ENCODE peak calls at places on chromosomes 4 and X, in four cellular contexts. I is K562, A is HepG2, D is GM12878. F is an unnamed sample.

GRCh38 chrX:65509400-65509799 is 25.2 kb downstream of the LAS1L start:
- DNase-seq in I (no peak), A (no peak), D (no peak), F (no peak)

GRCh38 chr4:74293558-74293957 is 14.7 kb upstream of the EPGN start:
- DNase-seq in I (no peak), A (no peak), D (no peak), F (no peak)

GRCh38 chr4:147122697-147123472 is 177.2 kb upstream of the TTC29 start:
- DNase-seq in I (no peak), A (no peak), D (no peak), F (no peak)

GRCh38 chrX:134640914-134641313 is 17.4 kb downstream of the PLAC1 start:
- DNase-seq in I (no peak), A (no peak), D (no peak), F (no peak)

GRCh38 chrX:133856819-133857218 is 128.6 kb downstream of the GPC3 start:
- DNase-seq in I (no peak), A (no peak), D (no peak), F (no peak)

GRCh38 chr4:37549003-37549402 is 137.2 kb downstream of the RELL1 start:
- DNase-seq in I (no peak), A (no peak), D (no peak), F (no peak)

GRCh38 chr4:103415801-103416200 is 217.7 kb upstream of the CENPE start:
- DNase-seq in I (no peak), A (no peak), D (no peak), F (no peak)

GRCh38 chr4:40311811-40312346 is 23.3 kb upstream of the CHRNA9 start:
- DNase-seq in I (peak; percentile 84), A (no peak), D (no peak), F (no peak)

GRCh38 chr4:87005690-87006461 is 71.1 kb downstream of the AFF1 start:
- DNase-seq in I (no peak), A (no peak), D (peak; percentile 51), F (no peak)

GRCh38 chr4:34619531-34620109 is 1624.7 kb downstream of the ARAP2 start:
- DNase-seq in I (no peak), A (no peak), D (no peak), F (no peak)

GRCh38 chr4:100843897-100844296 is 326.1 kb upstream of the EMCN start:
- DNase-seq in I (no peak), A (no peak), D (no peak), F (no peak)

GRCh38 chr4:73341454-73341853 is 62.6 kb upstream of the ALB start:
- DNase-seq in I (peak; percentile 12), A (peak; percentile 85), D (peak; percentile 16), F (peak; percentile 50)

GRCh38 chrX:33207056-33207455 is 4.3 kb downstream of the DMD start:
- DNase-seq in I (no peak), A (no peak), D (no peak), F (no peak)

GRCh38 chrX:33210156-33210555 is 1.2 kb downstream of the DMD start:
- DNase-seq in I (no peak), A (no peak), D (no peak), F (no peak)

GRCh38 chrX:33204889-33205288 is 6.5 kb downstream of the DMD start:
- DNase-seq in I (no peak), A (no peak), D (no peak), F (no peak)

DNA sequence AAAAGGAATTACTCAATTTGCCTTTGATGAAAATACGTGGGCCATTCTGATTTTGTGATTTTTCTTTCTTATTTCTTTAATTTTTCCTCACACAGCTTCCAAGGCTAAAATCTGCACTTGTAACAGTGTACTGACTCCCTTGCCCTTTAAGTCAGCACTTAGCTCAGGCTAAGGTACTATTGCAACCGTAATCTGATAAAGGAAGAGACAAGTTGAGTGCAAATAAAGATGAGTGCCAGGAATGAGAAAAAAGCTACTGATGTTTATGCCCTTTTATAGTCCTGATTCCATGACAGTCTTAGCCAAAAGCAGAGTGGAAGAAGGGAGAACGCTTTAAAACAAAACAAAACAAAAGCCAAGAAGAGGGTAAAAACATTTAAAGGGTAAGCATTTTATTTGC is 6.0 kb downstream of the DMD start:
- DNase-seq in I (no peak), A (no peak), D (no peak), F (no peak)
- TF ChIP-seq CREM in I (no peak), A (no peak), D (no peak), F (no peak)

GRCh38 chr4:127311371-127311770 is 321.4 kb upstream of the INTU start:
- DNase-seq in I (no peak), A (no peak), D (no peak), F (no peak)

GRCh38 chr4:127311924-127312323 is 320.8 kb upstream of the INTU start:
- DNase-seq in I (no peak), A (no peak), D (no peak), F (no peak)

GRCh38 chr4:127313767-127314166 is 319.0 kb upstream of the INTU start:
- DNase-seq in I (no peak), A (no peak), D (no peak), F (no peak)

GRCh38 chr4:127307996-127308395 is 324.8 kb upstream of the INTU start:
- DNase-seq in I (no peak), A (no peak), D (no peak), F (no peak)

GRCh38 chr4:127309360-127310095 is 323.2 kb upstream of the INTU start:
- DNase-seq in I (no peak), A (no peak), D (no peak), F (no peak)
- TF ChIP-seq ATF3 in I (no peak), A (no peak), D (no peak), F (no peak)

GRCh38 chrX:42604302-42604701 is 173.7 kb downstream of the PPP1R2C start:
- DNase-seq in I (no peak), A (no peak), D (no peak), F (no peak)
- TF ChIP-seq CREM in I (no peak), A (no peak), D (no peak), F (no peak)

DNA sequence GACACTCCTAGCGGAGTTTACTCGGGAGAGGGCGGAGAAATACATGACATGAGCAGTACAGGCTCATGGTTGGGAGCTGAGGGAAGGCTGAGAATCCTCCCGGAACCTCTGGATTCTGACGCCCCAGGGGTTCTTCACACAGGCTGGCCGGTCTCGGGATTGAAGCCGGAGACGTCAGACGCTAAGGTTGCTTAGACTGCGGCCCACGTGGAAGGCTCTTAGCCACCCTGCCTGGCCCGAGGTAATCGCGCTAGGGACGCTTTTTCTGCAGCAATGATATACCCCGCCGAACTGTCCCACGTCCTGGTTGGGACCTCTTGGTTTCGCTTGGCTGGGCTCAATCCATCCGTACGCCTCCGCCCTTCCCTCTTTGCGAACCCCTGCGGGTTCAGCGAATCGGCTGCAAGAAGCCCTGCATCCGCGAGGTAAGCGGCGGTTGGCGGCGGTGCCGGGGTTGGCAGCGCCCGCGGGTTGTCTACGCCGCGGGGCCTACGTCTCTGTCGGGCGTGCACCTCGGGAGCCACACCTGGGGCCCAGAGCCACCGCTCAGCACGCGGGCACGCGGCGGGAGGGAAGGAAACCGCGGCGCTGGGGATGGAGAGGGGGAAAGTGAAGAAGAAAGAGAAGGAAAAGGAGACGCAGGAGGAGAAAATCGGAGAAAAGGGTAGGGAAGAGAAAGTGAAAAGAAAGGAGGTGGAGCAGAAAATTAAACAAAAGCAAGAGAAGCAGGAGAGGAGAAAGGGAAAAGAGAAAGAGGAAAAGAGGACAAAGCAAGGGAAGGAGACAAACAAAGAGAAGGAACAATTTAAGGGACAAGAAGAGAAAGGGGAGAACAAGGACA is at the start of gene ARL9:
- DNase-seq in I (no peak), A (no peak), D (no peak), F (peak; percentile 76)
- TF ChIP-seq ATF3 in I (no peak), A (no peak), D (no peak), F (no peak)

DNA sequence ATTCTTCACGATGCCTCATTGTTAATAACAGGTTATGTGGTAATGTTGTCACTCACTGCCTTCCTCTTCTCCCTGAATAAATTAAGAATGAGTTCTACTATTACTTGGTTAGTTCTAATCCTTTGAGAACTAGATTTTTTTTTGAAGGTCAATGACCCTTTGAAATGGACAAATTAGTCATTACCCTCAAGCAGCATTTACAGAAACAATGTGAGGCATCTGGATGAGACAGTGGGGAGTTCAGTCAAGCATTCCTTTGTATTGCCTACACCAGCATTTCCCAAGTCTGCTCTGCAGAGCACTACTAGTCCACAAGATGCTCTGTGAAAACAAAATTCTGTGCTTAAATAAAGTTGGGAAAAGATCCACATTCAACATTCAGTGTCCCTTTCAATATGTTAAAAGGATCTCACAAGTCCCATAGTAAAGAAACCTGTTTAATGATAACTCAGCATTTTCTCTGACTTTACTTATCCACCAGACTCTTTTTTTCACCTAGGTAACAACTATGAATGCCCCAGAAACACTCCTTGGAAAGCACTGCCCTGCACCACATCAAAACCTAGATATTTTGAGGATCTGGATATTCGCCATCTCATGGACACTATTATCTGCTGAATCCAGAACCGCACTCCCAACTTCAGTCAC is 60.6 kb downstream of the CHRDL1 start:
- DNase-seq in I (no peak), A (no peak), D (no peak), F (no peak)
- TF ChIP-seq CREM in I (no peak), A (no peak), D (no peak), F (no peak)

F was measured in WTC11.